ENCODE peak calls at places on chromosomes 7 and 10, in seven cellular contexts. U is tibial artery, L is fibroblast of the aortic adventitia, G is A549, H is GM06990, D is ascending aorta, F is transverse colon. A is an unnamed sample.

GRCh38 chr7:45980181-45980905 is 59.3 kb upstream of the IGFBP3 start:
- DNase-seq in L (peak), D (no peak), F (no peak), U (no peak), G (no peak), H (no peak), A (no peak)

GRCh38 chr10:71706216-71707121 is 13.1 kb downstream of the C10orf105 start:
- DNase-seq in D (no peak), G (no peak), H (no peak), L (no peak), U (no peak), F (no peak), A (no peak)

GRCh38 chr7:155878250-155878649 is 66.0 kb upstream of the SHH start:
- DNase-seq in L (no peak), G (no peak), U (no peak), H (no peak), F (no peak), D (no peak), A (no peak)

GRCh38 chr7:77386165-77386824 is 29.9 kb downstream of the GSAP start:
- DNase-seq in D (no peak), H (no peak), G (no peak), U (no peak), F (no peak), L (peak), A (no peak)

GRCh38 chr7:56081626-56082340 is 11.0 kb downstream of the PHKG1 start:
- DNase-seq in G (no peak), H (no peak), D (no peak), F (no peak), U (no peak), L (no peak), A (no peak)

GRCh38 chr7:442457-442856 is 77.2 kb downstream of the PDGFA start:
- DNase-seq in H (no peak), G (no peak), F (no peak), L (no peak), U (no peak), D (no peak), A (no peak)

GRCh38 chr7:42493436-42494198 is 256.6 kb upstream of the GLI3 start:
- DNase-seq in G (no peak), H (no peak), U (peak), L (peak), F (peak), D (no peak), A (peak)

GRCh38 chr10:43958071-43958432 is 309.4 kb upstream of the ZNF32 start:
- DNase-seq in U (no peak), D (no peak), G (no peak), L (no peak), H (no peak), F (no peak), A (no peak)

GRCh38 chr10:114045738-114046458 is 2.2 kb downstream of the ADRB1 start:
- DNase-seq in G (no peak), D (no peak), H (no peak), L (no peak), F (no peak), U (no peak), A (no peak)

GRCh38 chr7:100865971-100866720 is 1.0 kb upstream of the TRIP6 start:
- DNase-seq in H (no peak), L (no peak), G (no peak), F (peak), U (peak), D (peak), A (no peak)

GRCh38 chr7:42372498-42372897 is 135.5 kb upstream of the GLI3 start:
- DNase-seq in U (no peak), F (no peak), H (no peak), G (no peak), L (no peak), D (no peak), A (no peak)

GRCh38 chr10:79413196-79413595 is 32.2 kb downstream of the ZCCHC24 start:
- DNase-seq in H (no peak), D (no peak), L (no peak), F (no peak), G (no peak), U (peak), A (no peak)

GRCh38 chr7:128217030-128217805 is 23.9 kb upstream of the LEP start:
- DNase-seq in U (no peak), D (no peak), L (peak), H (no peak), F (no peak), G (no peak), A (no peak)

GRCh38 chr7:16708496-16708895 is 45.1 kb upstream of the TSPAN13 start:
- DNase-seq in D (no peak), G (no peak), U (no peak), H (no peak), F (no peak), L (peak), A (no peak)

GRCh38 chr10:6299234-6299633 is 96.5 kb downstream of the PFKFB3 start:
- DNase-seq in D (no peak), G (peak), F (peak), H (no peak), L (no peak), U (no peak), A (no peak)

GRCh38 chr7:157136372-157136771 is 2.4 kb upstream of the UBE3C start:
- DNase-seq in H (no peak), U (no peak), L (peak), D (no peak), F (no peak), G (peak), A (peak)

GRCh38 chr7:90251304-90251635 is 6.3 kb downstream of the CFAP69 start:
- DNase-seq in F (no peak), G (no peak), L (peak), U (no peak), D (no peak), H (no peak), A (no peak)

GRCh38 chr10:77837248-77837924 is 89.2 kb downstream of the DLG5 start:
- DNase-seq in F (peak), G (no peak), U (no peak), H (peak), D (no peak), L (no peak), A (no peak)

GRCh38 chr10:48332166-48332870 is 25.8 kb downstream of the MAPK8 start:
- DNase-seq in D (no peak), G (no peak), F (no peak), U (no peak), H (no peak), L (no peak), A (no peak)

GRCh38 chr7:40310213-40310612 is 175.4 kb downstream of the SUGCT start:
- DNase-seq in F (no peak), U (no peak), L (peak), H (no peak), G (no peak), D (no peak), A (no peak)

GRCh38 chr7:94423865-94424264 is 29.2 kb downstream of the COL1A2 start:
- DNase-seq in F (no peak), G (no peak), L (peak), U (no peak), H (no peak), D (no peak), A (peak)

GRCh38 chr7:21020667-21021066 is 234.0 kb upstream of the SP8 start:
- DNase-seq in U (no peak), D (no peak), F (no peak), G (no peak), H (no peak), L (no peak), A (no peak)

GRCh38 chr10:77801474-77802238 is 124.9 kb downstream of the DLG5 start:
- DNase-seq in L (peak), H (peak), F (no peak), G (no peak), D (no peak), U (no peak), A (no peak)

GRCh38 chr7:50782376-50783208 is at the start of gene GRB10:
- DNase-seq in G (no peak), U (peak), D (no peak), L (no peak), H (no peak), F (no peak), A (no peak)

GRCh38 chr7:137081694-137082093 is 213.2 kb downstream of the CHRM2 start:
- DNase-seq in D (no peak), G (no peak), H (no peak), F (peak), L (peak), U (peak), A (peak)

GRCh38 chr10:80500572-80501380 is 36.9 kb upstream of the SH2D4B start:
- DNase-seq in D (no peak), H (peak), U (peak), F (no peak), G (no peak), L (peak), A (no peak)

GRCh38 chr7:157318015-157318706 is 18.6 kb upstream of the DNAJB6 start:
- DNase-seq in D (peak), H (no peak), L (peak), G (no peak), F (peak), U (no peak), A (no peak)

GRCh38 chr10:114068054-114068707 is 24.5 kb downstream of the ADRB1 start:
- DNase-seq in L (no peak), F (no peak), G (no peak), H (no peak), D (no peak), U (no peak), A (no peak)

GRCh38 chr10:100100651-100101525 is 19.2 kb upstream of the CPN1 start:
- DNase-seq in D (no peak), G (peak), F (no peak), U (no peak), L (peak), H (no peak), A (no peak)

DNA sequence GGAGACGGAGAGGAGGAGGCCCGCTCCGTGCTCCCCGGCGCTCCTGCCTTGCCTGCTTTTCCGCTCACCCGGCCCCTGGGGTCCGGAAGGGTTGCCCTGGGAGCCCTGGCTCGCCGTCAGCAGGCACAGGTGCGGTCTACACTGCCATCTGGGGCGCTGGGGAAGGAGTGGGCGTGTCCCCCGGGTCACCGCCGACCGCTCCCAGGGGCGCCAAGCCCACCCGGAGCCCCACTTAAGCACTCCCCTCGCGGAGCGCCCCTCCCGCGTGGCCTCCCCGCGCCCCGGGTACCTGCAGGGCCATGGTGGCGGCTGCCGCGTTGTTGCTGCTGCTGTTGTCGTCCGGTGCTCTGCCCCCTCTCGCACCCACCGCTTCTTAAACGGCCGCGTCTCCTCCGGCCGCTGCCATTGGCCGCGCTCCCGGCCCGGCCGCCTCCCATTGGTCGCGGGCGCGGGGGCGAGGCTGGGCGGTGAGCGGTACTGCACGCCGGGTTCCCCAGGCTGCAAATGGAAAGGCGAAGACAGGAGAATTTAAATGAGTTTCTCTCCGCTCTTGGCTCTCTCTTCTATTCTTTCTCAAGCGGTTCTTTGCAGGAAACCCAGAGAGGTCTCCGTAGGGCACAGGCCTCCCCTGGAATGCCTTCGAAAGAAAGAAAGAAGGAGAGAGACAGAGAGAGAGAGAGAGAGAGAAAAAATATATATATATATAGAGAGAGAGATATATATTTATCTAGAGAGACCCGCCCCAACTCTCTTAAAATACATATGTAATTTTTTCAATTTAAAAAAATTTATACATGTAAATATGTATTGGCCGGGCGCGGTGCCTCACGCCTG is at the start of gene ACBD7:
- DNase-seq in U (peak), F (peak), G (peak), H (peak), L (peak), D (no peak), A (no peak)
- TF ChIP-seq CTCF in U (peak), F (peak), G (no peak), H (no peak), L (peak), D (peak), A (peak)

DNA sequence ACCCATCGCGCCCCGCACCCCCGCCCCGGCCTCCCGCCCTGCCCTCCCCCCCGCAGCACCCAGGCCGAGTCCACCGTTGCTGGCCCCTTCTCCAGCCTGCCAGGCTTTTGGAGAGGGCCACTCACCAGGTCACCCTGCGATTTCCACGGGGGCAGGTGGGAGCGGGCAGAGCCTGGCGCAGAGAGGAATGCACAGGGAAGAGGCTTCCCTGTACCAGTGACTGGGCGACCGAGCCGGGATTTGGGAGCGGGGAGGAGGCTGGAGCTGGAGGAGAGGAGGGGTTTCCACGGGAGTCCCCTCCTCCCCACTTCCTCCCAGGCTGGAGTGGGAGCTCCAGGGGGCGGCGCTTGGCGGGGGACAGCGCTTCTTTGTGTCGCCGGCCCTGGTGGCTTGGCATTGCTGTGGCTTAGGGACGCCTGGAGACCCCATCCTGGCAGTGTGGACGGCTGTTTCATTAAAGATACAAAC is 19.3 kb downstream of the TCAF1 start:
- DNase-seq in F (peak), G (no peak), L (peak), U (peak), D (no peak), H (no peak), A (no peak)
- H3K4me3 ChIP-seq in F (peak), G (no peak), L (peak), U (peak), D (peak), H (no peak), A (peak)

GRCh38 chr7:143408686-143409551 is at the start of gene EPHA1:
- DNase-seq in D (no peak), U (no peak), H (no peak), F (peak), L (no peak), G (peak), A (no peak)
- TF ChIP-seq CTCF in D (peak), U (no peak), H (peak), F (peak), L (peak), G (peak), A (peak)

GRCh38 chr7:70596575-70596891 is 535.4 kb upstream of the GALNT17 start:
- DNase-seq in U (no peak), L (no peak), G (no peak), H (no peak), F (no peak), D (no peak), A (no peak)
- H3K4me3 ChIP-seq in U (peak), L (no peak), G (no peak), H (peak), F (no peak), D (peak), A (no peak)

GRCh38 chr10:117004627-117005453 is at the start of gene SHTN1:
- DNase-seq in U (peak), F (peak), H (peak), L (peak), G (peak), D (peak), A (no peak)

GRCh38 chr10:117007080-117007479 is 2.1 kb upstream of the SHTN1 start:
- DNase-seq in H (no peak), L (peak), F (no peak), G (peak), D (no peak), U (no peak), A (peak)

GRCh38 chr10:117003336-117003735 is 1.7 kb downstream of the SHTN1 start:
- DNase-seq in H (no peak), G (no peak), D (no peak), F (no peak), L (no peak), U (no peak), A (no peak)

GRCh38 chr10:117004238-117004626 is 755 bp downstream of the SHTN1 start:
- DNase-seq in H (peak), F (no peak), U (no peak), L (no peak), G (no peak), D (peak), A (no peak)

GRCh38 chr10:117005454-117006055 is 568 bp upstream of the SHTN1 start:
- DNase-seq in F (peak), H (no peak), G (peak), L (no peak), U (no peak), D (no peak), A (no peak)
- TF ChIP-seq CTCF in F (no peak), H (no peak), G (no peak), L (no peak), U (no peak), D (no peak), A (no peak)

GRCh38 chr7:131554880-131555516 is 1.4 kb downstream of the PODXL start:
- DNase-seq in H (no peak), U (no peak), G (no peak), F (no peak), D (no peak), L (no peak), A (no peak)
- H3K4me3 ChIP-seq in H (no peak), U (peak), G (peak), F (no peak), D (no peak), L (peak), A (no peak)

DNA sequence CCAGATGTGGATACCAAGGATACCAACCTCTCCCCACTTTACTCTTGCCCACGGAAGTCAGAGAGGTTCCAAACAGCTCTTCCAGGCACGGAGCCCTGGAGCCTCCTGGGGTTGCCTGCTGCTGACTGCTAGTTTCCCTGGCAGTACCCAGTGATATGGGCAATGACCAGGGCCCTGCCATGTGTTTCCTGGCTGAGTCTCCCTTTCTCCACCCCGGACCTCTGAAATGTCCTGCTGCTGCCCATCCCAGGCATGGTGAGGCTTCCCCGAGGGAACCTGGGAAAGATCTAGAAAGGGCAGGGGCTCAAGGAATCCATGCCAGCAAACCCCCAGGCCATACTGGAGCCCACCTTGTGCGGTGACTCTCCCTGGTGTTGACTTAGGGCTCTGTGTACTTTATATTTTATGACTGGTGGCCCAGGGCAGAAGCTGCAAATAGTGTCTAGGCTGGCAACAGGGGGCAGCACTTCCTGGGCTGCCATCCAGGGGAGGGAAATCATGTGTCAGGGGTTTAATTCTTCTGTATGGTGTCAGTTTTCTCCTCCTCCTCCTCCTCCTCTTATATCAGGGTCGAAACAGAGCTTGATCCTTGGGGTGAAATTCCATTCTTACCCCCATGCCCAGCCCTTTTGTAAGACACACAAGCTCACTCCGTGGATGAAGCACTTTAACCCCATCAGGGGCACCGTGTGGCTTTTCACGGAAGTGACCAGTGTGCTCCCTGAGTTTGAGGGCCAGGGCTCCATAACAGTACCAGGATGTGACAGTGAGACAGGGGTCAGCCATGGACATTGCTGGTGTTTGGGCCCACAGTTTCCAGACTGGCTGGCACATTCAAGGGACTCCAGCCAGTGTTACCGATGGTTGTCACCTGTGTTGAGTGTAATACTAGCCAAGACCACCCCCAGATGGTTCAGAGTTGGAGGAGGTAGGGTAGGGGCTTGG is 62.4 kb upstream of the GDF10 start:
- DNase-seq in D (no peak), H (no peak), U (peak), L (no peak), G (no peak), F (no peak), A (no peak)
- TF ChIP-seq CTCF in D (no peak), H (peak), U (no peak), L (no peak), G (no peak), F (no peak), A (no peak)

DNA sequence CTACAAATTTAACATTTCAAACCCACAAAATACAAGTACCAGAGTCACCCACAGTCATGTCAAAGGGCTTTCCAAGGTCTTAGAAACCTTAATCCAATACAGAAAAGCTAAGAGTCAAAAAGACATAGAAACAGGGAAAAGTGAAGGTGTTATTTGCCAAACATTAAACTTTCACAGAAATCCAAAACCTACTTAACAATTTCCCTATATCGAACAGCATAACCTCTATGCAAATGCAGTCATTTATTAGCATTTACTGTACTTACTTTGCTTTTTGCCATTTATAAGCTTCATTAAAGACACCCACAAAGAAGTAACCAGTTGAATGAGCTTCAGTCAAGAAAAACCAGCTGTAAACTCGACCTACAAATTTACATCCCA is 1.6 kb downstream of the PANK1 start:
- DNase-seq in U (no peak), F (no peak), G (no peak), L (no peak), D (no peak), H (no peak), A (no peak)
- H3K4me3 ChIP-seq in U (peak), F (no peak), G (peak), L (peak), D (peak), H (peak), A (peak)